ENCODE peak calls at places on chromosomes 11 and 22, in eight cellular contexts. E is heart left ventricle, F is lower leg skin, U is kidney, D is choroid plexus epithelial cell, C is thyroid gland, X is hepatocyte, S is ovary. W is an unnamed sample.

GRCh38 chr11:115054541-115055538 is 376.5 kb downstream of the NXPE2 start:
- DNase-seq in E (peak), F (no peak), U (no peak), D (no peak), C (no peak), X (no peak), S (no peak), W (no peak)

GRCh38 chr11:21820176-21820575 is 372.7 kb upstream of the ANO5 start:
- DNase-seq in E (no peak), F (no peak), U (no peak), D (no peak), C (no peak), X (no peak), S (no peak), W (no peak)

GRCh38 chr11:10638285-10638684 is 55.3 kb downstream of the IRAG1 start:
- DNase-seq in E (no peak), F (no peak), U (no peak), D (no peak), C (no peak), X (peak), S (no peak), W (peak)

GRCh38 chr22:44180706-44181032 is at the start of gene PARVG:
- DNase-seq in E (no peak), F (no peak), U (no peak), D (peak), C (no peak), X (peak), S (no peak), W (no peak)

GRCh38 chr22:44702479-44703219 is 645 bp downstream of the PRR5 start:
- DNase-seq in E (no peak), F (no peak), U (no peak), D (peak), C (peak), X (peak), S (peak), W (peak)

GRCh38 chr11:107018902-107019493 is 722 bp upstream of the GUCY1A2 start:
- DNase-seq in E (peak), F (peak), U (peak), D (peak), C (peak), X (peak), S (peak), W (peak)

GRCh38 chr11:33926954-33927552 is 35.2 kb upstream of the LMO2 start:
- DNase-seq in E (no peak), F (no peak), U (no peak), D (no peak), C (no peak), X (no peak), S (no peak), W (no peak)

GRCh38 chr11:133928628-133929059 is 28.1 kb downstream of the IGSF9B start:
- DNase-seq in E (no peak), F (peak), U (no peak), D (peak), C (no peak), X (no peak), S (no peak), W (peak)

GRCh38 chr22:23163665-23164064 is 16.6 kb upstream of the BCR start:
- DNase-seq in E (no peak), F (peak), U (no peak), D (no peak), C (peak), X (no peak), S (peak), W (no peak)

GRCh38 chr22:18994780-18995711 is 59.0 kb upstream of the PRODH start:
- DNase-seq in E (no peak), F (no peak), U (no peak), D (no peak), C (no peak), X (peak), S (no peak), W (no peak)

GRCh38 chr11:94650756-94651155 is 83.6 kb downstream of the PIWIL4 start:
- DNase-seq in E (peak), F (peak), U (peak), D (peak), C (peak), X (peak), S (peak), W (peak)

GRCh38 chr11:12668166-12668565 is 6.1 kb upstream of the TEAD1 start:
- DNase-seq in E (no peak), F (no peak), U (no peak), D (no peak), C (no peak), X (no peak), S (no peak), W (no peak)

GRCh38 chr11:67282876-67283371 is 6.2 kb upstream of the ANKRD13D start:
- DNase-seq in E (peak), F (no peak), U (peak), D (no peak), C (no peak), X (no peak), S (peak), W (no peak)

GRCh38 chr11:114318361-114318760 is 22.2 kb downstream of the NNMT start:
- DNase-seq in E (no peak), F (no peak), U (no peak), D (no peak), C (no peak), X (no peak), S (no peak), W (no peak)

GRCh38 chr22:41308054-41308453 is 6.7 kb downstream of the ZC3H7B start:
- DNase-seq in E (no peak), F (no peak), U (no peak), D (peak), C (no peak), X (no peak), S (no peak), W (peak)

GRCh38 chr22:42993651-42994275 is 21.2 kb downstream of the PACSIN2 start:
- DNase-seq in E (no peak), F (no peak), U (no peak), D (peak), C (no peak), X (no peak), S (no peak), W (peak)

GRCh38 chr11:12126352-12127019 is 16.1 kb downstream of the MICAL2 start:
- DNase-seq in E (no peak), F (no peak), U (no peak), D (peak), C (no peak), X (peak), S (no peak), W (peak)

GRCh38 chr11:65125197-65126056 is 3.3 kb downstream of the MRPL49 start:
- DNase-seq in E (no peak), F (no peak), U (no peak), D (no peak), C (no peak), X (no peak), S (no peak), W (no peak)

GRCh38 chr22:38153821-38154562 is 27.6 kb downstream of the PLA2G6 start:
- DNase-seq in E (no peak), F (no peak), U (peak), D (no peak), C (peak), X (peak), S (no peak), W (no peak)

GRCh38 chr22:37739000-37739399 is 42.2 kb downstream of the TRIOBP start:
- DNase-seq in E (peak), F (no peak), U (peak), D (peak), C (no peak), X (peak), S (peak), W (peak)

GRCh38 chr11:117443269-117444186 is 115.9 kb downstream of the CEP164 start:
- DNase-seq in E (peak), F (no peak), U (peak), D (peak), C (peak), X (peak), S (peak), W (peak)

GRCh38 chr11:22792497-22792896 is 37.1 kb downstream of the SVIP start:
- DNase-seq in E (no peak), F (no peak), U (no peak), D (peak), C (no peak), X (peak), S (no peak), W (no peak)

GRCh38 chr11:64384039-64384737 is 25.2 kb downstream of the RPS6KA4 start:
- DNase-seq in E (peak), F (no peak), U (no peak), D (no peak), C (no peak), X (no peak), S (no peak), W (no peak)

GRCh38 chr11:21933095-21933494 is 259.8 kb upstream of the ANO5 start:
- DNase-seq in E (no peak), F (no peak), U (no peak), D (peak), C (no peak), X (no peak), S (no peak), W (no peak)

GRCh38 chr11:64998141-64998540 is 1.4 kb upstream of the BATF2 start:
- DNase-seq in E (no peak), F (no peak), U (no peak), D (no peak), C (no peak), X (no peak), S (no peak), W (no peak)

GRCh38 chr11:90705661-90706060 is 482.8 kb upstream of the CHORDC1 start:
- DNase-seq in E (no peak), F (no peak), U (no peak), D (peak), C (no peak), X (no peak), S (no peak), W (no peak)

GRCh38 chr11:18617688-18618340 is 16.3 kb downstream of the SPTY2D1 start:
- DNase-seq in E (no peak), F (no peak), U (no peak), D (peak), C (no peak), X (no peak), S (no peak), W (peak)

GRCh38 chr11:1198766-1199688 is 23.8 kb upstream of the MUC5B start:
- DNase-seq in E (no peak), F (no peak), U (peak), D (no peak), C (no peak), X (no peak), S (peak), W (no peak)

GRCh38 chr11:11027271-11027670 is 169.4 kb upstream of the ZBED5 start:
- DNase-seq in E (no peak), F (no peak), U (no peak), D (peak), C (no peak), X (no peak), S (no peak), W (peak)

DNA sequence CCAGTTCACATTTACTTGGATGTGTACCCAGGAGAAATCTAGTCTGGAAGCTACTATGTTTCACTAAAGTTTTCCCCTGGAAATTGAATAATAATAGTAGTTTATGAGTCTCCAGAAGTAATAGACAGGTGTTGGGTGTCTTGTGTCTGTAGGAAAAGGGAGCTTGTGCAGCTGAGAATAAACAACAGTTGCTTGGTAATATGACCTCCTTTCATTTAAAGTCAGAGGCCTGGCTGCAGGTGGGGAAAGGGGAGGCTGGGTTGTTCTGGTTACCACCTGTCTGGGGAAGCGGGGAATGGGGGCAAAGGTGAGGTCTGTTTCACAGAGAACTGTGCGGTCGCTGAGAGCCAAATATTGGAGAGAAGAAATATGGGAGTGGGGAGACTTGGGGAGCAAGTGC is 3.3 kb upstream of the GRAMD1B start:
- DNase-seq in E (no peak), F (no peak), U (no peak), D (no peak), C (no peak), X (no peak), S (no peak), W (no peak)
- TF ChIP-seq CTCF in E (no peak), F (no peak), U (no peak), D (no peak), C (no peak), X (no peak), S (no peak), W (no peak)

DNA sequence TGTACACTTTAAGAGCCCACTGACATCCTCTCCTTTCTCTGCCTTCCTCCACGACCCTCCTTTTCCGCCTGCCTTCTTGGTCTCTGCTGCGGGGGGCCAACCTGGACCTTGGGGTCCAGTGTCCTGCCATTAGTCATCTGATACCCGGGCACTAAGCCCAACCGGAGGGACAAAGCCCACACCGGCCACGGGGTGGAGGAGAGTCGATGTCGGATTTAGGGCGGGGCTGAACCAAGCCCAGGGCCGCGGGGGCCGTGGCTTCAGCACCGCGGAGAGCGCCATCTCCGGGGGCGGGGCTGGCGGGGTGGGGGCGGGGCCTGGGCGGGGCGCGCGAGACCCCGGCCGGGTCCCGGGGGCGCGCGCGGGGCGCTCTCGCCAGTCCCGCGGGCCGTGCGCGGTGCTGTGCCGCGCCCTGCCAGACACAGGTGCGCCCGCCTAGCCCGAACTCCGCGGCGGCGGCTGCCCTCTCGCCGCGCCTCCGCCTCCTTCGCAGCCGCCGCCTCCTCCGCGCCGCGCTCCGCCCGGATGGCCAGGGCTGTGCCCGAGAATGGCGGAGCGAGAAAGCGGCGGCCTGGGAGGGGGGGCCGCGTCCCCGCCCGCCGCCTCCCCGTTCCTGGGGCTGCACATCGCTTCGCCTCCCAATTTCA is at the start of gene MAPK8IP1:
- DNase-seq in E (peak), F (no peak), U (peak), D (peak), C (peak), X (peak), S (peak), W (peak)
- H3K4me3 ChIP-seq in E (peak), F (no peak), U (no peak), D (peak), C (peak), X (peak), S (peak), W (peak)

DNA sequence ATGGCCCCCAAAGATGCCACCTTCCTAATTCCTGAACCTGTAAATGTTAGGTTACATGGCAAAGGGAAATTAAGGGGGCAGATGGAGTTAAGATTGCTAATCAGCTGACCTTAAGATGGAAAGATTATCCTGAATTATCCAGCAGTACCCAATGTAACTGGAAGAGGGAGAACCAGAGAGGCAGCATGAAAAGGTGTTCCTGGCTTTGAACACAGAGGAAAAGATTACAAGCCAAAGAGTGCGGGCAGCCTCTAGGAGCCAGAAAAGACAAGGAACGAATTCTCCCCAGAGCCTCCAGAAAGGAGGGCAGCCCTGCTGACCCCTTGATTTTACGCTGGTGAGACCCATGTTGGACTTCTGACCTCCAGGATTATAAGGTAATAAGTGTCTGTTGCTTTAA is 15.1 kb upstream of the THRSP start:
- DNase-seq in E (no peak), F (no peak), U (no peak), D (no peak), C (no peak), X (no peak), S (no peak), W (no peak)
- TF ChIP-seq CTCF in E (no peak), F (no peak), U (no peak), D (no peak), C (no peak), X (no peak), S (no peak), W (no peak)

GRCh38 chr11:70619591-70619990 is 221.3 kb downstream of the CTTN start:
- DNase-seq in E (no peak), F (no peak), U (no peak), D (no peak), C (no peak), X (no peak), S (no peak), W (no peak)
- H3K4me3 ChIP-seq in E (no peak), F (no peak), U (no peak), D (no peak), C (no peak), X (no peak), S (no peak), W (no peak)

DNA sequence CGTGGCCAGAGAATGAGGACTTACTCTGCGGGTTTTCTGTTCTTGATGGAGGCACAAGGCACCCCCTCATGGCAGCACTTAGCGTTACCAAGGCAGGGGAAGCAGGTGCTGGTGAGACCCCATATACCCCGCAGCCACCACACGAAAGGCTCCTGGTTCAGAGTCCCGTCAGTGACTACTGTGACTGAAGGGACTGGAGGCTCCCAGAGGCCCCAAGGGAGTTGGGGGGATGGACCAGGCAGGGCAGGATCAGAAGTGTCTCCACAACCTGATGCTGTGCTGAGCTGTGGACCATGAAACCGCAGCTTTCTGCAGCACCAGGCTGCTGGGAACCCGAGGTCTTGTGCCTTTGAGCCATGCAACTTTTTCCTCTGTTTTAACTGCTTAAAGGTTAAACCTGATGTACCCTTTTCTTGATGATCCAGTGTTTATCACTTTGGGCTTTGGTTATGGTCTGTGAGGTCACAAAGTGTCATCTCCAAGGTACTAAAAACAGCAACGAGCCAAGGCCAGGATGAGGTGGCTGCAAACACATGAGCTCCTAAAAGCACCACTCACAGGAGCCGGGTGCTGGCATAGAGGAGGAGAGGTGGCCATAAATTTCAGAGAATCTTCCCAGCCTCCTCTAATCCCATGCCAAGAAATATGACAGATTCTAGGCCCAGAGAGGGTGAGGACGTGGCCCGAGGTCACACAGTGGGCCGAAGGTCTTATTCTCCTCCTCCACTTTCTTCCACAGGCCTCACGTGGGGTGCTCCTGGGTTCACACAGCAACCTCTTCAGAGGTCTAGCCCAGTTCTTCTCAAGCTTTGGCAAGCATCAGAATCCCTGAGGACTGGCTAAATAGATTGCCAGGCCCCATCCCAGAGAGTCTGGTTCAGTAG is 4.2 kb upstream of the LRRC32 start:
- DNase-seq in E (no peak), F (no peak), U (peak), D (no peak), C (no peak), X (no peak), S (no peak), W (no peak)
- TF ChIP-seq CTCF in E (no peak), F (no peak), U (no peak), D (peak), C (no peak), X (no peak), S (no peak), W (peak)

GRCh38 chr11:7558046-7558445 is 44.2 kb downstream of the PPFIBP2 start:
- DNase-seq in E (no peak), F (no peak), U (no peak), D (no peak), C (no peak), X (no peak), S (no peak), W (no peak)
- H3K4me3 ChIP-seq in E (no peak), F (no peak), U (no peak), D (no peak), C (no peak), X (no peak), S (no peak), W (no peak)

GRCh38 chr22:45857519-45857918 is 119.4 kb downstream of the WNT7B start:
- DNase-seq in E (no peak), F (no peak), U (no peak), D (no peak), C (no peak), X (no peak), S (no peak), W (no peak)
- TF ChIP-seq CTCF in E (no peak), F (no peak), U (no peak), D (no peak), C (no peak), X (no peak), S (no peak), W (no peak)

DNA sequence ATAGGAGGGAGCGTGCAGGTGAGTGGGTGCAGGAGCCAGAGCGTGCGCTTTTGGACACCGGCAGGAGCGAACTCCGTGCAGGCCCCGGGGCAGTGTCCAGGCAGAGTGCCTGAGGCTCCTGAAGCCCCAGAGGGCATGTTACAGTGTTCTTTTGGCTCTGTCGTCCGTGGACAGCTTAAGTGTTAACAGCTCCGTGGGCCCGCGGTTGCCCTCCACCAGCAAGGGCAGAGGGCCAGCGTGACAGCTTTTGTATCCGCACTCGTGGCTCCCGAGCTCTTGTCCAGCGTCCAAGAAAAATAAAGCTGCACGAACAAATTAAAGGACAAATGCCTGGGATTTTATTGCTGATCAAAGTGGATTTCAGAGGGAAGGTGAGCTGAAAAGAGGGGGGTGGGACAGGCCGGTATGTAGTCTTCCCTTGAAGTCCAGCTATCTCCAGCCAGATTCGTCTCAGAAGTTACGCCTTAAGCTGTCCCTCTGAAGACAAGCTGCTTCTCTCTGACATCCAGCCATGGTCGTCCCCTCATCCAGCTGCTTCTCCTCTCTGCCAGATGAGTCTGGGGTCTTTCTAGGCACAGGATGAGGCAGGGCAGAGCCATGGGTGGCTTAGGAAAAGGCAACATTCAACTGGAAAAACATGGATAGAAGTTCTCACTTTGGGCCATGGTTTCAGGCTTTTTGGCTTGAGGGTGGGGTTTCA is 957 bp upstream of the TMEM109 start:
- DNase-seq in E (no peak), F (no peak), U (no peak), D (peak), C (peak), X (no peak), S (no peak), W (no peak)
- H3K4me3 ChIP-seq in E (peak), F (no peak), U (peak), D (peak), C (no peak), X (no peak), S (no peak), W (peak)

W was measured in fibroblast of villous mesenchyme.